ENCODE peak calls at places on chromosomes 12 and 14, in six cellular contexts. A is stomach, U is K562, F is Peyer's patch, V is gastrocnemius medialis, N is adrenal gland. O is an unnamed sample.

GRCh38 chr12:15196221-15196620 is 25.0 kb downstream of the RERG start:
- DNase-seq in F (no peak), V (no peak), U (no peak), A (no peak), N (no peak), O (no peak)

GRCh38 chr12:46556820-46557524 is 184.4 kb upstream of the SLC38A2 start:
- DNase-seq in V (no peak), F (no peak), N (no peak), U (no peak), A (no peak), O (no peak)

GRCh38 chr12:120314220-120314619 is 12.1 kb downstream of the SIRT4 start:
- DNase-seq in A (no peak), F (no peak), V (no peak), N (no peak), U (peak), O (no peak)

GRCh38 chr12:78241472-78241871 is 410.8 kb downstream of the NAV3 start:
- DNase-seq in F (no peak), U (no peak), V (no peak), N (no peak), A (no peak), O (no peak)

GRCh38 chr12:92927436-92928116 is 1.5 kb downstream of the EEA1 start:
- DNase-seq in F (no peak), V (no peak), U (peak), N (no peak), A (no peak), O (no peak)

GRCh38 chr14:75153295-75153694 is 23.1 kb downstream of the TMED10 start:
- DNase-seq in U (no peak), N (no peak), A (no peak), F (no peak), V (no peak), O (no peak)

GRCh38 chr12:64722835-64723234 is 36.4 kb downstream of the GNS start:
- DNase-seq in U (no peak), V (no peak), A (no peak), F (no peak), N (no peak), O (no peak)

GRCh38 chr14:28762290-28762948 is 4.2 kb upstream of the FOXG1 start:
- DNase-seq in U (no peak), A (no peak), N (no peak), V (no peak), F (no peak), O (no peak)

GRCh38 chr14:80464531-80465149 is 253.3 kb upstream of the DIO2 start:
- DNase-seq in F (no peak), V (no peak), A (no peak), N (no peak), U (no peak), O (no peak)

GRCh38 chr12:24991209-24992049 is 42.5 kb upstream of the BCAT1 start:
- DNase-seq in U (peak), A (no peak), V (no peak), N (peak), F (no peak), O (no peak)

GRCh38 chr12:50952510-50952909 is at the start of gene HIGD1C:
- DNase-seq in V (no peak), N (no peak), U (no peak), F (no peak), A (no peak), O (no peak)

GRCh38 chr12:128047266-128048060 is 219.5 kb upstream of the TMEM132C start:
- DNase-seq in U (no peak), F (no peak), V (no peak), A (no peak), N (no peak), O (no peak)

GRCh38 chr12:63036216-63036973 is 101.4 kb upstream of the PPM1H start:
- DNase-seq in V (no peak), A (no peak), F (peak), U (no peak), N (no peak), O (no peak)

GRCh38 chr14:102772781-102773570 is 4.3 kb upstream of the TRAF3 start:
- DNase-seq in F (peak), N (no peak), A (no peak), U (peak), V (no peak), O (no peak)

GRCh38 chr14:98161366-98161765 is 1110.6 kb downstream of the BCL11B start:
- DNase-seq in V (no peak), U (no peak), A (no peak), N (no peak), F (no peak), O (no peak)

GRCh38 chr14:51482112-51482511 is 169.6 kb upstream of the FRMD6 start:
- DNase-seq in N (no peak), A (no peak), V (no peak), U (no peak), F (no peak), O (no peak)

GRCh38 chr14:54366726-54367707 is 29.8 kb upstream of the CDKN3 start:
- DNase-seq in N (peak), U (peak), F (peak), A (peak), V (no peak), O (no peak)

GRCh38 chr12:121494093-121494787 is 86.6 kb downstream of the KDM2B start:
- DNase-seq in F (peak), N (peak), A (peak), V (no peak), U (peak), O (no peak)

GRCh38 chr14:101587403-101587998 is 26.2 kb downstream of the DIO3 start:
- DNase-seq in N (no peak), U (no peak), V (no peak), A (no peak), F (no peak), O (peak)

GRCh38 chr12:30806989-30807694 is 52.4 kb upstream of the CAPRIN2 start:
- DNase-seq in F (no peak), A (peak), N (peak), V (peak), U (peak), O (no peak)

GRCh38 chr14:96197969-96198368 is 6.7 kb upstream of the BDKRB2 start:
- DNase-seq in V (no peak), F (no peak), U (no peak), A (no peak), N (no peak), O (no peak)

GRCh38 chr14:71604231-71604630 is 328.0 kb upstream of the RGS6 start:
- DNase-seq in N (no peak), F (no peak), U (no peak), A (no peak), V (no peak), O (no peak)

GRCh38 chr12:16891673-16892072 is 285.7 kb upstream of the LMO3 start:
- DNase-seq in F (no peak), N (no peak), A (no peak), U (no peak), V (no peak), O (no peak)

GRCh38 chr14:61601923-61602732 is 93.2 kb upstream of the HIF1A start:
- DNase-seq in V (no peak), F (no peak), N (no peak), A (no peak), U (no peak), O (no peak)

GRCh38 chr12:114272071-114272470 is 133.9 kb downstream of the TBX5 start:
- DNase-seq in V (no peak), N (no peak), A (no peak), U (no peak), F (no peak), O (no peak)

GRCh38 chr12:77049767-77050353 is 15.5 kb downstream of the E2F7 start:
- DNase-seq in N (peak), V (no peak), F (no peak), A (no peak), U (peak), O (no peak)

GRCh38 chr14:33386771-33387170 is 448.1 kb downstream of the NPAS3 start:
- DNase-seq in N (no peak), U (no peak), F (no peak), A (no peak), V (no peak), O (no peak)

GRCh38 chr12:91057771-91058170 is at the start of gene KERA:
- DNase-seq in A (no peak), N (no peak), U (no peak), F (no peak), V (no peak), O (no peak)

GRCh38 chr14:42001436-42001835 is 394.8 kb downstream of the LRFN5 start:
- DNase-seq in U (no peak), A (no peak), N (no peak), F (no peak), V (no peak), O (no peak)

GRCh38 chr12:108967869-108968540 is 52.9 kb downstream of the SVOP start:
- DNase-seq in N (no peak), V (no peak), U (peak), F (no peak), A (no peak), O (no peak)

DNA sequence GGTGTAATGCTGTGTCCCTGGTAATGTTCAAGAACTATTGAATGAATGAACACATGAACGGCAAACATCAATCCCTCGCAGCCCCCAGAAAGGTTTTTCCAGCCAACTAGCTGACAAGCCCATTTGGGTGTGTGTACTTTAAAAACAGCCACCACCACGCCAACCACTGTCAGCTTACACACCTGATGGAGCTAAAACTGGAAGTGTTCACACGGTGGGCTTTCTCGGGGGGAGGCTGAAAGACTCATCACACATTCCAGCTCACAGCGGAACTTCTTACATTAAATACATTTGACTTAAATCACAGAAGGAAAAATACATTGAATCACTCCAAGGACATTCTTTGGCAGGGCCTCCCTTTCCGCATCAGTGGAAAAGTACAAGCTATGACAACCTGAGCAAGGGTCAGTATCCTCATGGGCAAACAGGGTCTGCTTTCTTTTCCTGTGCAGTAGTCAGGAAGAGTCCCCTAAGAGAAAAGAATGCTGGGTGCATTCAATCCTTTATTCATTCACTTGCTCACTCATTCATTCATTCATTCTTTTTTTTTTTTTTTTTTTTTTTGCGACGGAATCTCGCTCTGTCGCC is 31.0 kb upstream of the TC2N start:
- DNase-seq in V (no peak), N (no peak), F (no peak), A (no peak), U (no peak), O (no peak)
- H3K4me3 ChIP-seq in V (no peak), N (no peak), F (no peak), A (no peak), U (no peak), O (no peak)

GRCh38 chr14:20802341-20803084 is at the start of gene RNASE1:
- DNase-seq in F (peak), A (peak), N (peak), V (peak), U (peak), O (no peak)
- TF ChIP-seq POLR2A in F (peak), A (no peak), N (peak), V (peak), U (no peak), O (peak)

DNA sequence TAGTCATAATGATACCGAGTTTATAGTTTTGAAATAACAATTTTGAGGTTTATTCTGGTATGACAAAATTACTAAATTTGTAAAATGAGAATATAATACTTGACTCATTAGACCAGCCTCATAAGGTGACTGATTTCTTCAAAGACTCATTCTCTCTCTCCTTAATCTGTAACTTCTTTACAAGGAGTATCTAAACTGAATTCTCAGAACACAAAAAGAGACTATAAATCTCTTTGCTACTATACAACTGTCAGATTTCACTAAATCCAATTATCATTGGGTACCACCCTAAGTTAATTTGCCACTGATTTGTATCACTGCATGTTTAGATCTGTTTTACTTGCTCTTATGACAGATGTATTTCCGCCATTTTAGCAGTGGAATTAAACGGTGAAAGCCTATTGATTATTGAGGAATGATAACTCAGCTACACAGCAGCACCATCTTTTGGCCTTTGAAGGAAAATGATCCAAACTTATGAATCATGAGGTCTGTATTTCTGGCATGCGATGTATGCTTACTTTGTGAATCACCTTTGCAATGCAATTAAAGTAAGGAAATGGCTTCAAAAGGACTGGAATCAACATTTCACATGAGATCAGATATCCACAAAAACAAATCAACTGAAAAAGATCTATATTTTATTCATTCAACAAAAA is 161.2 kb downstream of the RERGL start:
- DNase-seq in V (no peak), A (no peak), U (no peak), F (no peak), N (no peak), O (no peak)
- TF ChIP-seq CTCF in V (no peak), A (no peak), U (no peak), F (no peak), N (no peak), O (no peak)

DNA sequence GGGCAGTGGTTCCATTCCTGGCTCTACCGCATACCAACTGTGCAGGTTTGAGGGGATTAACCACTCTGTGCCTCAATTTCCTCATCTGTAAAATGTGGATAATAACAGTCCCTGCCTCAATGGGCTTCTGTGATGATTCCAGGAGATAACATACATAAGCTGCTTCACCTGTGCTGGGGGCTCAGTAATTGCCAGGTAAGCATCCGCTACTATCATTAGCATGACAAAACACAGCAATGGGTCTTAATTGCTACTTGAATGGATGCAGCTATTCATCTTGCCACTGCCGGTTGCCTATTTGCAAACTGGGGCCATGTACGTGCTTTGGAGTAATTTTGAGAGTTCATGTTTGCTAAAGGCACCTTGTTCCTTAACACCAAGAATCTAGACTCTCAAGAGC is 132.6 kb downstream of the TMEM132D start:
- DNase-seq in A (no peak), F (no peak), N (no peak), U (no peak), V (no peak), O (no peak)
- H3K4me3 ChIP-seq in A (no peak), F (no peak), N (no peak), U (no peak), V (no peak), O (no peak)